ENCODE peak calls at places on chromosomes 1 and 21, in eight cellular contexts. G is HCT116, U is Peyer's patch, F is heart left ventricle, W is lower leg skin, O is ovary, H is sigmoid colon, J is testis. D is an unnamed sample.

GRCh38 chr1:6906783-6907182 is 121.5 kb downstream of the CAMTA1 start:
- DNase-seq in G (no peak), U (no peak), F (no peak), W (no peak), O (no peak), H (peak; percentile 36), J (no peak), D (no peak)

GRCh38 chr1:167057297-167057688 is 32.9 kb downstream of the GPA33 start:
- DNase-seq in G (peak; percentile 56), U (no peak), F (peak; percentile 52), W (no peak), O (no peak), H (no peak), J (peak; percentile 80), D (no peak)

GRCh38 chr1:5651964-5652751 is 340.1 kb downstream of the NPHP4 start:
- DNase-seq in G (no peak), U (peak; percentile 40), F (no peak), W (peak; percentile 61), O (no peak), H (no peak), J (peak; percentile 52), D (no peak)

GRCh38 chr1:18936814-18937481 is 19.5 kb downstream of the IFFO2 start:
- DNase-seq in G (no peak), U (no peak), F (no peak), W (no peak), O (no peak), H (no peak), J (no peak), D (no peak)

GRCh38 chr1:221470000-221470698 is 271.7 kb downstream of the DUSP10 start:
- DNase-seq in G (no peak), U (no peak), F (no peak), W (no peak), O (no peak), H (no peak), J (no peak), D (no peak)

GRCh38 chr1:212229654-212230053 is 55.6 kb upstream of the PPP2R5A start:
- DNase-seq in G (no peak), U (no peak), F (no peak), W (no peak), O (no peak), H (no peak), J (no peak), D (no peak)

GRCh38 chr1:233368106-233368783 is 40.7 kb downstream of the MAP3K21 start:
- DNase-seq in G (no peak), U (no peak), F (no peak), W (no peak), O (no peak), H (no peak), J (peak; percentile 50), D (no peak)

GRCh38 chr1:100122177-100122576 is 10.6 kb downstream of the SASS6 start:
- DNase-seq in G (no peak), U (no peak), F (no peak), W (no peak), O (no peak), H (no peak), J (no peak), D (no peak)

GRCh38 chr1:43357251-43357650 is 1.5 kb upstream of the CDC20 start:
- DNase-seq in G (no peak), U (no peak), F (no peak), W (no peak), O (no peak), H (no peak), J (no peak), D (no peak)

GRCh38 chr1:108533351-108534083 is 26.4 kb upstream of the EEIG2 start:
- DNase-seq in G (no peak), U (no peak), F (no peak), W (no peak), O (no peak), H (no peak), J (no peak), D (peak; percentile 57)

GRCh38 chr1:47646676-47647075 is 208.8 kb downstream of the FOXD2 start:
- DNase-seq in G (no peak), U (no peak), F (no peak), W (no peak), O (no peak), H (no peak), J (no peak), D (no peak)

GRCh38 chr21:45403133-45403824 is 1.7 kb upstream of the COL18A1 start:
- DNase-seq in G (no peak), U (no peak), F (peak; percentile 23), W (peak; percentile 43), O (peak; percentile 39), H (peak; percentile 66), J (no peak), D (no peak)

GRCh38 chr1:178243119-178243518 is 149.2 kb downstream of the RASAL2 start:
- DNase-seq in G (no peak), U (no peak), F (no peak), W (no peak), O (no peak), H (no peak), J (no peak), D (no peak)

GRCh38 chr1:178241057-178241456 is 147.2 kb downstream of the RASAL2 start:
- DNase-seq in G (no peak), U (no peak), F (no peak), W (no peak), O (no peak), H (no peak), J (no peak), D (no peak)

GRCh38 chr1:178243890-178244289 is 150.0 kb downstream of the RASAL2 start:
- DNase-seq in G (no peak), U (no peak), F (no peak), W (no peak), O (no peak), H (no peak), J (no peak), D (no peak)

GRCh38 chr1:178238722-178239510 is 145.0 kb downstream of the RASAL2 start:
- DNase-seq in G (peak; percentile 98), U (no peak), F (no peak), W (no peak), O (no peak), H (no peak), J (no peak), D (no peak)

GRCh38 chr1:178241837-178242236 is 147.9 kb downstream of the RASAL2 start:
- DNase-seq in G (no peak), U (no peak), F (no peak), W (no peak), O (no peak), H (no peak), J (no peak), D (no peak)
- TF ChIP-seq CTCF in G (peak; percentile 10), U (no peak), F (peak; percentile 67), W (no peak), O (no peak), H (peak; percentile 25), J (no peak), D (no peak)

GRCh38 chr1:58687516-58687915 is 12.3 kb downstream of the MYSM1 start:
- DNase-seq in G (no peak), U (no peak), F (peak; percentile 26), W (no peak), O (no peak), H (no peak), J (no peak), D (no peak)
- TF ChIP-seq POLR2A in G (no peak), U (no peak), F (no peak), W (no peak), O (no peak), H (no peak), J (no peak), D (no peak)

GRCh38 chr1:912740-913301 is 10.9 kb upstream of the SAMD11 start:
- DNase-seq in G (no peak), U (peak; percentile 45), F (peak; percentile 18), W (no peak), O (no peak), H (no peak), J (no peak), D (peak; percentile 48)

GRCh38 chr1:910311-910880 is 13.3 kb upstream of the SAMD11 start:
- DNase-seq in G (no peak), U (peak; percentile 41), F (peak; percentile 22), W (no peak), O (peak; percentile 19), H (peak; percentile 65), J (no peak), D (no peak)

GRCh38 chr1:911875-912739 is 11.6 kb upstream of the SAMD11 start:
- DNase-seq in G (no peak), U (peak; percentile 31), F (peak; percentile 14), W (no peak), O (no peak), H (peak; percentile 37), J (no peak), D (no peak)

GRCh38 chr1:909861-910310 is 13.8 kb upstream of the SAMD11 start:
- DNase-seq in G (no peak), U (peak; percentile 42), F (peak; percentile 20), W (no peak), O (no peak), H (peak; percentile 57), J (peak; percentile 8), D (peak; percentile 48)

GRCh38 chr1:910881-911721 is 12.6 kb upstream of the SAMD11 start:
- DNase-seq in G (no peak), U (peak; percentile 51), F (peak; percentile 11), W (no peak), O (peak; percentile 13), H (peak; percentile 59), J (no peak), D (no peak)
- TF ChIP-seq CTCF in G (no peak), U (no peak), F (no peak), W (no peak), O (no peak), H (no peak), J (no peak), D (no peak)

DNA sequence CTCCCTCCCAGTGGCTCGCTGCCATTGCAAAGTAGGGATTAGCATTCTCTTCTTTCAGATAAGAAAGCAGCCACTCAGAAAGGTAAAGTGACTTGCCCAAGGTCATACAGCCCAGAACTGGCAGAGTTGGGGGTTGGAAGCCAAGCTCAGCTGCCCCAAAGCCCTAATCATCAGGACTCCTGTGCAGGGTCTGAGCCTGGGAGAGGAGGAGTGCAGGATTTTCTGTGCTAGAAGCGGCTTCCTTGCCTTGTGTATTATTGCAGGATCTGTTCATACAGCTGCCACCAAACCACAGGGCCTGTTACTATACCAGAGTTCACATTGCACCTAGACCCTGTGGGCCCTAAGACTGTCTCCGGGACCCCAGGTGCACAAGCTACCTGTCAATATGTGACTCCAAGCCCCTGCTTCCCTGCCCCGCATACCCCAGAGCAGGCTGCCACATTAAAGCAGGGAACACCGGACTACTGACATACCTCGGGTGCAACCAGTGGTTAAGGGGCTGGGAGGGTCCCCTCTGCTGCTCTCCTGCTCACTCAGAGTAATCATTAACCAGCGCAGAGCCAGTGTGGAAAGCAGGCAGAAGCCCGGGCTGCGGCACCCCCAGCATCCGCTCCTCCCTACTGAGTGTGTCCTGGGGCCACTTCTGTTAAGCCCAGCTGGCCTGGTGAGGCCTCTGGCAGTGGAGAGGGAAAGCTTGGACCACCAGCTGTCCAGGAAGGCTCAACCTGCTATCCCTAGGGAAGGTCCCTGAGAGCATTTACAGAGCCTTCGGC is 15.8 kb downstream of the HSPG2 start:
- DNase-seq in G (no peak), U (no peak), F (peak; percentile 51), W (no peak), O (no peak), H (peak; percentile 65), J (no peak), D (no peak)
- TF ChIP-seq POLR2A in G (no peak), U (no peak), F (no peak), W (no peak), O (no peak), H (no peak), J (no peak), D (no peak)